ENCODE peak calls at places on chromosomes 16 and 17, in four cellular contexts. S is HFF-Myc, R is NB4, V is Peyer's patch. Q is an unnamed sample.

GRCh38 chr16:49262501-49262900 is 19.1 kb downstream of the CBLN1 start:
- DNase-seq in R (no peak), S (no peak), V (no peak), Q (no peak)

GRCh38 chr17:53516643-53517042 is 306.1 kb upstream of the KIF2B start:
- DNase-seq in R (no peak), V (no peak), S (no peak), Q (no peak)

GRCh38 chr16:57123216-57123968 is 31.0 kb downstream of the CPNE2 start:
- DNase-seq in V (no peak), S (no peak), R (peak), Q (no peak)

GRCh38 chr17:50686494-50687199 is 21.1 kb downstream of the ANKRD40 start:
- DNase-seq in S (no peak), V (peak), R (no peak), Q (no peak)

GRCh38 chr17:75920045-75920560 is 15.4 kb upstream of the MRPL38 start:
- DNase-seq in V (no peak), S (no peak), R (no peak), Q (no peak)

GRCh38 chr17:81996757-81997441 is 19.5 kb downstream of the ASPSCR1 start:
- DNase-seq in V (no peak), R (no peak), S (no peak), Q (no peak)

GRCh38 chr17:58331815-58332719 is 3.5 kb upstream of the TSPOAP1 start:
- DNase-seq in R (peak), S (no peak), V (peak), Q (no peak)

GRCh38 chr16:46961373-46962353 is 11.8 kb downstream of the DNAJA2 start:
- DNase-seq in S (no peak), R (peak), V (no peak), Q (no peak)

GRCh38 chr16:22635801-22636200 is 125.1 kb downstream of the NPIPB5 start:
- DNase-seq in R (no peak), S (no peak), V (no peak), Q (no peak)

GRCh38 chr17:3003401-3004149 is 59.8 kb downstream of the OR1D5 start:
- DNase-seq in V (peak), S (no peak), R (peak), Q (no peak)

GRCh38 chr16:57028086-57028485 is 38.7 kb downstream of the NLRC5 start:
- DNase-seq in R (no peak), V (no peak), S (no peak), Q (no peak)

GRCh38 chr16:80580109-80580832 is 39.5 kb downstream of the DYNLRB2 start:
- DNase-seq in S (no peak), R (no peak), V (peak), Q (no peak)

GRCh38 chr16:29816694-29817441 is 916 bp downstream of the PAGR1 start:
- DNase-seq in V (peak), S (no peak), R (peak), Q (peak)

GRCh38 chr16:82138478-82139285 is 31.3 kb downstream of the MPHOSPH6 start:
- DNase-seq in S (no peak), V (no peak), R (no peak), Q (no peak)

GRCh38 chr16:73053379-73054130 is 5.6 kb upstream of the ZFHX3 start:
- DNase-seq in S (no peak), R (no peak), V (no peak), Q (no peak)

GRCh38 chr16:70634861-70635260 is 11.5 kb upstream of the IL34 start:
- DNase-seq in V (no peak), R (no peak), S (no peak), Q (no peak)

GRCh38 chr16:56389554-56389953 is 35.8 kb downstream of the AMFR start:
- DNase-seq in R (no peak), S (no peak), V (no peak), Q (no peak)

GRCh38 chr17:41894791-41895331 is 23.9 kb downstream of the ACLY start:
- DNase-seq in R (no peak), S (peak), V (no peak), Q (no peak)

GRCh38 chr16:19020689-19021088 is 37.0 kb downstream of the TMC7 start:
- DNase-seq in R (no peak), V (peak), S (no peak), Q (no peak)

GRCh38 chr17:76556759-76557367 is 17.0 kb downstream of the PRCD start:
- DNase-seq in S (no peak), V (peak), R (peak), Q (no peak)

GRCh38 chr17:13671771-13672170 is 70.0 kb upstream of the HS3ST3A1 start:
- DNase-seq in R (peak), S (no peak), V (no peak), Q (no peak)

GRCh38 chr17:59693582-59693981 is 13.6 kb downstream of the PTRH2 start:
- DNase-seq in R (no peak), V (no peak), S (no peak), Q (no peak)

GRCh38 chr16:519841-520687 is 7.4 kb upstream of the CAPN15 start:
- DNase-seq in R (no peak), S (no peak), V (no peak), Q (no peak)

GRCh38 chr17:64401941-64402340 is 11.3 kb upstream of the PECAM1 start:
- DNase-seq in V (peak), R (no peak), S (no peak), Q (no peak)

GRCh38 chr17:10026786-10027046 is 121.6 kb upstream of the RCVRN start:
- DNase-seq in S (no peak), R (no peak), V (no peak), Q (no peak)

GRCh38 chr17:80372456-80372855 is 42.5 kb upstream of the ENDOV start:
- DNase-seq in V (no peak), R (no peak), S (no peak), Q (no peak)

GRCh38 chr17:79589669-79590270 is 21.1 kb downstream of the RBFOX3 start:
- DNase-seq in V (no peak), R (no peak), S (no peak), Q (no peak)

GRCh38 chr16:15055141-15056053 is 477 bp downstream of the NTAN1 start:
- DNase-seq in V (peak), S (no peak), R (peak), Q (no peak)

GRCh38 chr17:3754458-3755334 is 31.0 kb downstream of the HASPIN start:
- DNase-seq in V (peak), R (no peak), S (no peak), Q (peak)

GRCh38 chr17:77320501-77321256 is 179.9 kb downstream of the SEC14L1 start:
- DNase-seq in V (peak), R (peak), S (no peak), Q (no peak)

GRCh38 chr17:46727572-46728348 is 90.7 kb downstream of the WNT3 start:
- DNase-seq in R (no peak), V (no peak), S (peak), Q (no peak)

GRCh38 chr17:67982686-67983085 is 13.6 kb downstream of the C17orf58 start:
- DNase-seq in S (no peak), R (no peak), V (no peak), Q (no peak)
- TF ChIP-seq CTCF in S (no peak), R (no peak), V (no peak), Q (no peak)

DNA sequence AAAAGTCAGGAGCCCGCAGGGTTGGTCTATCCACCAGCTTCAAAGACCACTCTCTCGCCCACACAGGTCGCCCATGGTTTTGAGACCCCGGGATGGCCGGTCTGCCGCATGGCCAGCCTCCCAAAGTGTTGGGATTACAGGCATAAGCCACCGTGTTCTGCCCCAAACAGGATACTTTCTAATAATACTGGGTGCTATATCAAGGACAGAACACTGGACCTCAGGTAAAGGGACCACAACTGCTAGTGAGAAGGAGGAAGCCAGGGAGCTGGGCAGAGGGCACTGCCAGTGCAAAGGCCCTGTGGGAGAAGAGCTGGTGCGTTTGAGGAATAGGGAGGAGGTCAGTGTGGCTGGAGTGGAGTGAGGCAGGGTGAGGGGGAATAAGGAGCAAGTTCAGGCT is 34.1 kb downstream of the IL21R start:
- DNase-seq in V (peak), S (no peak), R (no peak), Q (no peak)
- TF ChIP-seq CTCF in V (no peak), S (no peak), R (no peak), Q (no peak)

GRCh38 chr16:69286941-69287713 is 24.0 kb upstream of the VPS4A start:
- DNase-seq in V (peak), S (peak), R (peak), Q (peak)
- TF ChIP-seq CTCF in V (peak), S (peak), R (peak), Q (peak)

DNA sequence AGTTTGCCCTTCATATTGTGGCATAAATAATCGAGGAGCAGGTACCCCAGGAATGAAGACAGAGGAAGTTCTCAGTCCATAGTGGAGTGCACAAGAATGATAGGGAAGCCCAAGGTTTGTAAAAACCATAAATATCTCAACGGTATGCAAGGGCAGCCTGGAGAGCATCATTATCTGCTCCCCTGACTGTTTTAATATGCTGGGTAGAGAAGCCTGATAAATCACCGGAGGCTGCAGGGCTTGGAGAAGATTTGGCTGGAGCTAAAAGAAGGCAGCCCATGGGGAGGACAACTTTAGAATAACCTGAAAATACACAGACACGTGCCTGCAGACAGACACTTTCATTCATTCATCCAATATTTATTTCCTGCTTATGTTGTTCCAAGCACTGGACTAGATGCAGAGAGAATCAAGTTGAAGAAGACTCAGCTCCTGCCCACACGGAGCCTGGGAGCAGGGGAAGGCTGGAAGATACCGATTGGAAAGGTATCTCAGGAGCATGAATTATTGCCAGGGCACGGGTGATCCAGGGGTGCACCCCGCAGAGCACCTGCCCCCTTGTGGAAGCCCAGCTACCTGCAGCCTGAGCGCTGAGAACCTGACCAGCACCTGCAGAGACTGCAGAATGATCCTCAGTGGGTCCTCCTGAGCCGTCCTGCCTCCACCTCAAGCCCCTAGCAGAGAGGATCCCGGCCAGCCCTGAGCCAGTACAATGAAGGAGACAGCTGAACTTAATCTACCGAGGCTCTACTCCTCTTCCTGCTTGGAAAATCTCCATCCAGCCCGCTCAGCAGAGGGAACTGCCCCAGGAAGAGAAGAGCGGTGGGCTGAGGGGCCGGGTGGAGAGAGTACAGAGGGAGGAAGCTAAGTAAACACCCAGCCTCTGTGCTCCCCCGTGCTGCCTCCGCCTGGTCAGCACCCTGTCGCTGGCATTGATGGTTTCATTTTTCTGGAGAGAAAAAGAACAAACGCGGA is 204.9 kb upstream of the RPL38 start:
- DNase-seq in V (peak), R (peak), S (no peak), Q (peak)
- TF ChIP-seq CTCF in V (no peak), R (peak), S (peak), Q (peak)

GRCh38 chr17:31401456-31402254 is 10.2 kb downstream of the RAB11FIP4 start:
- DNase-seq in R (no peak), S (no peak), V (peak), Q (no peak)
- TF ChIP-seq CTCF in R (no peak), S (no peak), V (no peak), Q (no peak)

DNA sequence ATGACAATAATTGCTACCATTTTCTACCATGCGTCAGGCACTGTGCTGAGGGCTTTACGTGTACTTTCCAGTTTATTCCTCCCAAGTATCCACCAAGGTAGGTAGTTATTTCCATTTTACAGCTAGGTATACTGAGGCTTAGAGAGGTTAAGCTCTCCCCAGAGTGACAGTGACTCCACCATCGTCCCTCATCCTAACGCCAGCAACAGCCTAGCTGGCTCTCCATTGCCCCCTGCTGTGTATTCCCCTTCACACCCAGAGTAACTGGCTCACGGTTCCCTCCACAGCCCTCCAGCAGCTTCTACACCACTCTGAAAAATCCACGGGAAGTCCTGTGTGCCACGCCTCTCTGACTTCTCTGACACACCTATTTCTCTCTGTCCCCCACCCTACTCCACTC is 7.1 kb upstream of the ASGR1 start:
- DNase-seq in R (peak), V (no peak), S (no peak), Q (no peak)
- TF ChIP-seq CTCF in R (peak), V (no peak), S (no peak), Q (no peak)